ENCODE peak calls at places on chromosomes 11 and 22, in four cellular contexts. B is endothelial cell of umbilical vein, L is K562, V is IMR-90. J is an unnamed sample. For H3K9me1, the result is how much of the 10 kb centered on the place peaks cover.

GRCh38 chr11:75351541-75352416 is at the start of gene ARRB1:
- DNase-seq in B (no peak), L (peak), V (no peak), J (no peak)

GRCh38 chr11:27234043-27234668 is 128.9 kb downstream of the CCDC34 start:
- DNase-seq in B (no peak), L (peak), V (peak), J (no peak)

GRCh38 chr11:74418509-74418895 is 20.3 kb upstream of the PGM2L1 start:
- DNase-seq in B (peak), L (no peak), V (peak), J (no peak)

GRCh38 chr11:88101881-88102594 is 73.2 kb downstream of the RAB38 start:
- DNase-seq in B (no peak), L (no peak), V (no peak), J (no peak)

GRCh38 chr11:66745356-66746235 is 16.6 kb upstream of the SPTBN2 start:
- DNase-seq in B (peak), L (peak), V (no peak), J (no peak)

GRCh38 chr11:124194696-124195418 is 11.7 kb downstream of the OR10D3 start:
- DNase-seq in B (peak), L (peak), V (peak), J (peak)

GRCh38 chr22:42553475-42554361 is at the start of gene SERHL2:
- DNase-seq in B (peak), L (peak), V (peak), J (peak)

GRCh38 chr22:38609371-38609770 is 39.4 kb upstream of the DMC1 start:
- DNase-seq in B (no peak), L (no peak), V (no peak), J (no peak)

GRCh38 chr11:62879554-62879953 is 1.1 kb upstream of the SLC3A2 start:
- DNase-seq in B (peak), L (no peak), V (no peak), J (no peak)

GRCh38 chr11:126474220-126474619 is 118.7 kb downstream of the ST3GAL4 start:
- DNase-seq in B (no peak), L (no peak), V (no peak), J (no peak)

GRCh38 chr22:39913321-39913720 is 12.4 kb downstream of the GRAP2 start:
- DNase-seq in B (no peak), L (no peak), V (no peak), J (no peak)

GRCh38 chr22:33542153-33542552 is 378.1 kb downstream of the LARGE1 start:
- DNase-seq in B (no peak), L (no peak), V (no peak), J (no peak)

GRCh38 chr22:40982482-40983385 is 31.6 kb downstream of the RBX1 start:
- DNase-seq in B (no peak), L (no peak), V (no peak), J (no peak)

GRCh38 chr11:63738720-63739360 is 29.7 kb downstream of the ZFTA start:
- DNase-seq in B (peak), L (peak), V (peak), J (peak)

GRCh38 chr11:75035911-75036536 is 47.3 kb downstream of the NEU3 start:
- DNase-seq in B (no peak), L (no peak), V (no peak), J (no peak)

GRCh38 chr11:76048763-76049162 is 157.5 kb downstream of the WNT11 start:
- DNase-seq in B (no peak), L (peak), V (no peak), J (no peak)

GRCh38 chr11:65655570-65656332 is 7.0 kb downstream of the RELA start:
- DNase-seq in B (no peak), L (no peak), V (no peak), J (no peak)

GRCh38 chr22:37781434-37782059 is 26.2 kb upstream of the GCAT start:
- DNase-seq in B (no peak), L (no peak), V (peak), J (no peak)

GRCh38 chr11:70200212-70200844 is 2.8 kb upstream of the FADD start:
- DNase-seq in B (no peak), L (no peak), V (no peak), J (peak)

GRCh38 chr22:20937031-20937793 is 20.0 kb downstream of the CRKL start:
- DNase-seq in B (no peak), L (peak), V (no peak), J (no peak)

GRCh38 chr11:56843816-56844215 is 95.3 kb upstream of the OR9G4 start:
- DNase-seq in B (no peak), L (no peak), V (no peak), J (no peak)

DNA sequence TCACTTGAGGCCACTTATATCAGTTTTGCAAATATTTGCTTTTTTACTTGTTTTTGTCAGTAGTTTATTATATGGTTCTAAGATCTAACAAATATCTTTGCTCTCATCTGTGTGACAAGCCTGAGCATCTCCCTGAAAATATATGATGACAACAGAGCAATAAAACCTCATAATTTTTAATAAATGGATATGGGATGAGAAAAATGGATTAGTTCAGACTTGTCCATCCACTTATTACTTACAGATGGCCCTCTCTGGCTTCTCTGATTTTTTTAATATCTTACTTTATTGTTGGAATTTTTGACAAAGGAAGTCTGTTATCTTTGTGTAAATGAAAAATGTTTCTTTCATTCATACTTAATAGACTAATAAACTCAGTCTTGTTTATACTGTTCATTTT is 491.4 kb upstream of the RAG2 start:
- DNase-seq in B (no peak), L (no peak), V (no peak), J (no peak)
- H3K9me1 ChIP-seq in B (under half), L (under half), V (under half), J (under half)

GRCh38 chr11:86066606-86067229 is 2.2 kb downstream of the PICALM start:
- DNase-seq in B (peak), L (no peak), V (no peak), J (no peak)

GRCh38 chr11:86066033-86066432 is 2.9 kb downstream of the PICALM start:
- DNase-seq in B (peak), L (no peak), V (no peak), J (no peak)

GRCh38 chr11:86062719-86063118 is 6.2 kb downstream of the PICALM start:
- DNase-seq in B (peak), L (no peak), V (no peak), J (no peak)

GRCh38 chr11:86063536-86063935 is 5.3 kb downstream of the PICALM start:
- DNase-seq in B (peak), L (no peak), V (no peak), J (no peak)

DNA sequence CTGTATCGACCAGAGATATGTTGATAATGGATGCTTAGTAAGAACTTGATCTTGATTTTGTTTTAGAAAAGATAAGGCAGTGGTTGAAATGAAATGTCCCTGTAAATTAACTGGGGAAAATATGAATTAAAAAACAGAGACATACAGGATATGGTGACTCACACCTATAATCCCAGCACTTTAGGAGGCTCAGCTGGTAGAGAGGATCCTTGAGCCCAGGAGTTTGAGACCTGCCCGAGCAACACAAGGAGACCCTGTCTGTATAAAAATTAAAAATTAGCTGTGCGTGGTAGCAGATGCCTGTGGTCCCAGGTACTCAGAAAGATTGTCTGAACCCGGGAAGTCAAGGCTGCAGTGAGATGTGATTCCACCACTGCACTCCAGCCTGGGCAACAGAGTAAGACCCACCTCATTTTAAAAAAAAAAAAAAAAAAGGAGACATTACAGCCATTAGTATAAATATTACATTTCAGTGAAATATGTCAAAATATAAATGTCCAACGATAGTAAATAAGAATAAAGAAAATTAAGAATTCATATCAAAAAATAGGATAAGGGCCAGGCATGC is 4.6 kb downstream of the PICALM start:
- DNase-seq in B (peak), L (peak), V (peak), J (no peak)
- H3K4me3 ChIP-seq in B (no peak), L (peak), V (no peak), J (peak)

GRCh38 chr11:109132539-109132938 is 289.5 kb upstream of the C11orf87 start:
- DNase-seq in B (no peak), L (no peak), V (no peak), J (no peak)
- H3K9me1 ChIP-seq in B (under half), L (under half), V (under half), J (under half)

DNA sequence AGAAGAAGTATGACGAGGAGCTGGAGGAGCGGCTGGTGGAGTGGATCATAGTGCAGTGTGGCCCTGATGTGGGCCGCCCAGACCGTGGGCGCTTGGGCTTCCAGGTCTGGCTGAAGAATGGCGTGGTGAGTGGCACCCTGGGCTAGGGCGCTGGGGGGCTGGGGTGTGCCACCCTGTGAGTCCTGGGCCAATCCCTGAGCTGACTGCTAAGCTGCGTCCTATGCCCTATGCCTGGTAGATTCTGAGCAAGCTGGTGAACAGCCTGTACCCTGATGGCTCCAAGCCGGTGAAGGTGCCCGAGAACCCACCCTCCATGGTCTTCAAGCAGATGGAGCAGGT is 3.9 kb downstream of the TAGLN start:
- DNase-seq in B (no peak), L (no peak), V (no peak), J (no peak)
- H3K4me3 ChIP-seq in B (no peak), L (no peak), V (peak), J (no peak)

GRCh38 chr22:29130490-29130889 is 57.7 kb downstream of the KREMEN1 start:
- DNase-seq in B (no peak), L (no peak), V (no peak), J (no peak)
- H3K9me1 ChIP-seq in B (under half), L (under half), V (under half), J (under half)

GRCh38 chr22:30573594-30574094 is 821 bp downstream of the GAL3ST1 start:
- DNase-seq in B (no peak), L (no peak), V (no peak), J (no peak)
- H3K4me3 ChIP-seq in B (no peak), L (no peak), V (no peak), J (no peak)

DNA sequence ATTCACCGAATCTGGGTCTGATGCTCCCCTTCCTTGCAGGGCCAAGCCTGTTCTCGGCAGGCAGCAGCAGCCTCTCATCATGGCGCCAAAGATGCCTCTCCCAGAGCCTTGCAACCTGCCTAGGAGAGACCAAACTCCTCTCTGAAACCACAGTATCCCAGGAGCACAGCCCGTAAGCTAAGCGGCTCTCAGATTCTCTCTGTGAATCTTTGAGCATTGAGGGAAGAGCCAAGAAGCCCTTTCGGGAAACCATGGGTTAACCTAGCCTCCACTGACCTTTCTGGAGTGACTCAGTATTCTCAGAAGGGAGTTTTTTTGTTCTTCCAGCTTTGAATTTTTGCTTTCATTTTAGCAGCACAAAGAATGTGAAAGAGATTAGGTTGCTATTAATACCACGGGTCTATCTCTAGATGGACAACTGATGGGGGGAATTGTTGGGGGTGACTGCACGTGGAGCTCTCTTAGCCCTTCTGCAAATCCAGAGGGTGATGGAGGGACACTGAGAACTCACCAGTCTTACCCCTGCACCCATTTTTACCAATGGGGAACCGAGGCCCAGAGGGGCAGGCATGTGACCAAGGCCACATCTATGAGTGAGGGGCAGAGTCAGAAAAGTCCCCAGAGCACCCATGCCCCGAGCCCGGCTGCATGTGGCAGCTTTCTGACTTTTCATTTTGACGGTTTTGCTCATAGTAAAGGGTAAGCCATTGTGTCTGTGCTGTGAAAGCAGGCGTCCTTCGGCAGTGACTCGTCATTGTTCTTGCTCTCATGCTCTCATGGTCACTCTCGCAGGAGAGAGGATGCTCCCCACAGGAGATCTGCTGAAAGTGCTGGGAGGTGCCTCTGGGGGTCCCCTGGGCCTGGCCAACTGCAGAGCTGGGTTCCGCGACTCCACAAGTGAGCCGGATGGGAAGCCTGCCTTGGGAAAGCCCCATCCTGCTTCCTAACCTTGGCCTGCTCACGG is 36.0 kb downstream of the IRAG1 start:
- DNase-seq in B (peak), L (peak), V (peak), J (no peak)
- H3K9me1 ChIP-seq in B (under half), L (under half), V (half or more), J (under half)

DNA sequence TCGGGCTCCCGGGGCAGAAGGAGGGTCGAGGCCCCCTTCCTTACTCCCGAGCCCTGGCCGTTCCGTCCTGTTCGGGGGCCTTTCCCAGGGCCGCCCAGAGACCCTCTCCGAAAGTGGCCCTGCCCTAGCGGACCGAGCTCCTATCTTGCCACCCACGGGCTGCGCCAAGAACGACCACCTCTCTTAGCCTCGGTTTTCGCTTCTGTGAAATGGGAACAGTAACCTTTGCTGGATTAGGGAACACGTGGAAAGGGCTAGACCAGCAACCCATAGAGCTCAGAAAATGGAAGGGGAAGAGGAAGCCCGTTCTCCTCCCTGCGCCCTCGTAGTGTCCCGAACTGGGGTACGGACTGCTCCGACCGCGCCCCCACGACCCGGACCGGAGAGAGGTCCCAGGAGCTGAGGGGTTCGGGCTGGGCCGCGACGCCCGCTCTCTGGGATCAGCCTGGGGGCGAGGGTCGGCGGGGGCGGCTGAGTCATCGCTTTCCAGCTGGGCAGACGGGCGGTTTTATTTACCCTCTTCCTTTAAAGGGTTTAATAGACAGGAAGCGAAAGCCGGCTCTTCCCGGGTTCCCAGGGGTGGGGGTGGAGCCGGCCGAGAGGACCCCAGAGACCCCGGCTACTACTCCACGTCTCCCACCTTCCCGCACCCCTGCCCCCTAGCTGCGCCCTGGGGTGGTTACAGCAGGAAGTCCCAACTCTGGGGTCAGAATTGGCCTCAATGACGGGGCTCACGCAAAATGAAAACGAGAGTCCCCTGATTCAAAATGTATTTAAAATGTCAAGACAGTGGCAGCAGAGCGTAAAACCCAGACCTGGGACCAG is 872 bp upstream of the PHLDA2 start:
- DNase-seq in B (peak), L (peak), V (peak), J (no peak)
- H3K4me3 ChIP-seq in B (peak), L (peak), V (peak), J (peak)

GRCh38 chr11:71929491-71929890 is 645 bp downstream of the RNF121 start:
- DNase-seq in B (no peak), L (no peak), V (no peak), J (no peak)
- H3K9me1 ChIP-seq in B (under half), L (under half), V (under half), J (under half)

GRCh38 chr11:43866520-43866919 is 14.1 kb upstream of the ALKBH3 start:
- DNase-seq in B (peak), L (no peak), V (peak), J (no peak)
- H3K4me3 ChIP-seq in B (no peak), L (no peak), V (no peak), J (no peak)

J was measured in keratinocyte.